ENCODE peak calls at places on chromosomes 4 and X, in six cellular contexts. H is breast epithelium, R is lower leg skin, Z is tibial artery, T is neural progenitor cell, O is endodermal cell. A is an unnamed sample.

GRCh38 chr4:74284074-74284473 is 24.2 kb upstream of the EPGN start:
- DNase-seq in H (no peak), R (no peak), T (no peak), O (no peak), Z (no peak), A (no peak)

GRCh38 chr4:16573744-16574143 is 324.7 kb downstream of the LDB2 start:
- DNase-seq in Z (no peak), O (no peak), R (no peak), H (peak; percentile 53), T (no peak), A (no peak)

GRCh38 chr4:151753056-151753455 is 7.8 kb downstream of the GATB start:
- DNase-seq in T (no peak), H (no peak), O (no peak), R (no peak), Z (no peak), A (no peak)

GRCh38 chrX:327660-328126 is 9.1 kb upstream of the GTPBP6 start:
- DNase-seq in Z (peak; percentile 59), O (no peak), H (no peak), T (no peak), R (no peak), A (no peak)

GRCh38 chr4:88938138-88938537 is 118.8 kb downstream of the FAM13A start:
- DNase-seq in H (no peak), T (no peak), Z (no peak), R (no peak), O (no peak), A (no peak)

GRCh38 chrX:118726887-118727685 is at the start of gene IL13RA1:
- DNase-seq in Z (peak; percentile 92), R (peak; percentile 93), T (peak; percentile 96), H (peak; percentile 85), O (peak; percentile 91), A (peak; percentile 44)

GRCh38 chr4:89111833-89112563 is 665 bp downstream of the TIGD2 start:
- DNase-seq in H (peak; percentile 75), Z (no peak), T (peak; percentile 28), R (no peak), O (no peak), A (no peak)

GRCh38 chr4:33715996-33716395 is 2528.3 kb downstream of the ARAP2 start:
- DNase-seq in R (no peak), T (no peak), O (no peak), Z (no peak), H (no peak), A (no peak)

GRCh38 chr4:108622022-108622421 is 1.6 kb downstream of the RPL34 start:
- DNase-seq in Z (no peak), R (no peak), H (no peak), T (no peak), O (no peak), A (no peak)

GRCh38 chrX:43595931-43596330 is 60.2 kb upstream of the MAOA start:
- DNase-seq in T (no peak), R (no peak), O (no peak), Z (no peak), H (no peak), A (no peak)

GRCh38 chrX:43589735-43590515 is 66.2 kb upstream of the MAOA start:
- DNase-seq in R (no peak), H (no peak), O (no peak), T (no peak), Z (no peak), A (no peak)

GRCh38 chrX:43586855-43587254 is 69.2 kb upstream of the MAOA start:
- DNase-seq in R (no peak), O (no peak), H (no peak), Z (no peak), T (no peak), A (no peak)

DNA sequence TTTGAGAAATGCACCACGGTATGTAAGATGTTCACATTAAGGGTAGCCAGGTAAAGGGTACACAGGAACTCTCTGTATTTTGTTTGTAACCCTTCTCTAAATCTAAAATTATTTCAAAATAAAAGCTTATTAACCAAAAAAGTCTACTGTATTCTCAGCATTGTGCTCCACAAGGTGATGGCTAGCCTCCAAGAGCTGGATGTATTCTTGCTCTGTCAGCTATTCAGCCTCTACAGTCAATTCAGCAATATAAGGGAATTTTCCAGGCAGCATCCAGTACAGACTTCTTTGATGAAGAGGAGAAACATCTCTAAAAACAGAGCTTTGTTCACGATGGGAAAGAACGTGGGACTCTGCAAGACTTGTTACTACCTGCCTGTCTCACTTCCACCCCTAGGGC is 63.5 kb upstream of the MAOA start:
- DNase-seq in R (no peak), T (no peak), O (no peak), H (peak; percentile 34), Z (no peak), A (no peak)
- TF ChIP-seq CTCF in R (no peak), T (no peak), O (no peak), H (no peak), Z (no peak), A (no peak)

DNA sequence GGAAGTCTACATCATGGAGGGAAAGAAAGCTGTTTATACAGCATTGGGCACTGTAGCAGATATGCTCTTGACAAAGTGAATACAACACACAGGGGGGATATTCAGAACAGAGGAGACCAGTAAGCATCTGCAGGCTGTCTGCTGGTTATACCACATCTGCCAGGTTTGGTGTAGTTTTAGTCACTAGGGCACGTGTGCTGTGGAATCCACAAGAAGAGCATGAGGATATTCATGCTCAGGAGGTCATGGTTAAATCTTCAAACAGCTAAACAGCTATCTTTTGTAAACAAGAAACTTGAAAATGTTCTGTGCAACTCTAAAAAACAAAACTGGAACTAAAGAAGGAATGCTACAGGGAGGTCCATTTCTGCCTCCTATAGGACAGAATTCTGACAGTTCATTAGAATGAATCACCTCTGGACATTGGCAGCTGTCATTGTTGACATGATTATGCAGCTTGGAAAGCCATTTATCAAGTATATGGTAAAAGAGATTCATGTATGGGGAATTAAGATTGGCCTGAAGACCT is 175.8 kb downstream of the RCHY1 start:
- DNase-seq in R (no peak), T (no peak), O (no peak), H (no peak), Z (no peak), A (no peak)
- TF ChIP-seq CTCF in R (no peak), T (no peak), O (no peak), H (no peak), Z (no peak), A (no peak)

GRCh38 chr4:161256716-161257115 is 907.1 kb downstream of the FSTL5 start:
- DNase-seq in Z (no peak), R (no peak), T (peak; percentile 7), H (no peak), O (peak; percentile 58), A (no peak)
- TF ChIP-seq CTCF in Z (no peak), R (no peak), T (peak; percentile 27), H (no peak), O (peak; percentile 69), A (peak; percentile 52)

GRCh38 chrX:54422168-54422567 is 18.0 kb upstream of the TSR2 start:
- DNase-seq in R (no peak), H (no peak), Z (no peak), T (no peak), O (no peak), A (no peak)

GRCh38 chrX:54419559-54420302 is 20.5 kb upstream of the TSR2 start:
- DNase-seq in T (no peak), R (no peak), Z (no peak), O (no peak), H (no peak), A (no peak)

GRCh38 chrX:54427837-54428424 is 12.3 kb upstream of the TSR2 start:
- DNase-seq in R (no peak), Z (no peak), H (no peak), T (no peak), O (no peak), A (no peak)

GRCh38 chrX:54423161-54423888 is 16.9 kb upstream of the TSR2 start:
- DNase-seq in R (no peak), T (peak; percentile 63), O (peak; percentile 78), H (no peak), Z (no peak), A (no peak)
- TF ChIP-seq CTCF in R (no peak), T (peak; percentile 45), O (peak; percentile 62), H (no peak), Z (no peak), A (no peak)

GRCh38 chr4:148054275-148054674 is 322.4 kb downstream of the ARHGAP10 start:
- DNase-seq in R (no peak), Z (no peak), H (no peak), O (no peak), T (no peak), A (no peak)
- TF ChIP-seq CTCF in R (no peak), Z (no peak), H (no peak), O (no peak), T (no peak), A (peak; percentile 4)

GRCh38 chrX:52574416-52575275 is 57.8 kb upstream of the XAGE1B start:
- DNase-seq in Z (no peak), O (peak; percentile 61), R (no peak), H (peak; percentile 20), T (peak; percentile 76), A (no peak)
- TF ChIP-seq CTCF in Z (peak; percentile 31), O (peak; percentile 77), R (no peak), H (peak; percentile 58), T (peak; percentile 65), A (peak; percentile 55)

GRCh38 chrX:109384569-109385174 is 97.2 kb downstream of the GUCY2F start:
- DNase-seq in O (no peak), Z (no peak), R (no peak), T (peak; percentile 71), H (no peak), A (no peak)
- TF ChIP-seq CTCF in O (peak; percentile 92), Z (peak; percentile 21), R (no peak), T (peak; percentile 82), H (peak; percentile 47), A (peak; percentile 42)

DNA sequence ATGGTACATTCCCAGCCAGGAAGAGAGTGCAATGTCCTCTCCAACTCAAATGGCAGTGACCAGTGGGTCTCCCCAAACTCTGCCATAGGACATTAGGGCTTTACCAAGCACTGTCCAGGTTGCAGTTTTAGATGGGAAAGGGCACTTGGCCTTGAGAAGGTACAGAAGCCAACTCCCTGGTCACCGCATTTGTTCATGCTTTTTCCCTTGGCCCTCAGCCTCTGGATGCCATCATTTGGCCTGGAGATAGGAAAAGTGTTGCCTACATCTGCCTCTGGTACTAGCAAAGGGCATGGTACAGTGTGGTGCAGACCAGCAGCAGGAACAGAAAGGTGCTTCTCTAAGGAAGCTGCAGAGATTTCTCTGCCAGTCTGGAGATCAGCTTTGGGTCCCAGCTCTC is 93.8 kb downstream of the MAMLD1 start:
- DNase-seq in O (no peak), H (no peak), R (peak; percentile 53), Z (no peak), T (no peak), A (no peak)
- TF ChIP-seq CTCF in O (no peak), H (no peak), R (no peak), Z (no peak), T (no peak), A (no peak)

GRCh38 chr4:170259631-170260153 is 169.9 kb upstream of the AADAT start:
- DNase-seq in R (peak; percentile 88), Z (no peak), T (peak; percentile 98), H (peak; percentile 75), O (peak; percentile 97), A (no peak)
- TF ChIP-seq CTCF in R (no peak), Z (peak; percentile 49), T (peak; percentile 100), H (peak; percentile 75), O (peak; percentile 99), A (peak; percentile 99)

A was measured in D721Med.